ENCODE peak calls at places on chromosomes 2 and 18, in seven cellular contexts. H is Panc1, A is astrocyte of the spinal cord, B is body of pancreas, W is tibial artery, Q is cardiac fibroblast, E is GM12864. L is an unnamed sample.

GRCh38 chr2:136572335-136572734 is 193.0 kb upstream of the THSD7B start:
- DNase-seq in H (no peak), A (no peak), B (peak; percentile 91), W (no peak), Q (no peak), E (no peak), L (no peak)

GRCh38 chr2:112187805-112188596 is 49.8 kb downstream of the FBLN7 start:
- DNase-seq in H (no peak), A (no peak), B (no peak), W (no peak), Q (peak; percentile 18), E (peak; percentile 15), L (peak; percentile 45)

GRCh38 chr2:2014251-2014761 is 270.0 kb upstream of the PXDN start:
- DNase-seq in H (no peak), A (peak; percentile 87), B (no peak), W (peak; percentile 70), Q (peak; percentile 51), E (no peak), L (peak; percentile 43)

GRCh38 chr2:216773072-216773471 is 77.7 kb upstream of the IGFBP5 start:
- DNase-seq in H (no peak), A (no peak), B (peak; percentile 35), W (peak; percentile 86), Q (no peak), E (no peak), L (no peak)

GRCh38 chr18:21191596-21192307 is 50.3 kb upstream of the GREB1L start:
- DNase-seq in H (no peak), A (peak; percentile 39), B (peak; percentile 47), W (peak; percentile 69), Q (peak; percentile 66), E (no peak), L (peak; percentile 67)

GRCh38 chr2:117359266-117359970 is 455.1 kb upstream of the DDX18 start:
- DNase-seq in H (no peak), A (no peak), B (no peak), W (no peak), Q (no peak), E (no peak), L (no peak)

GRCh38 chr2:71006955-71007799 is 12.5 kb upstream of the TEX261 start:
- DNase-seq in H (no peak), A (no peak), B (no peak), W (no peak), Q (no peak), E (no peak), L (no peak)

GRCh38 chr18:49459404-49460171 is 857 bp downstream of the DYM start:
- DNase-seq in H (no peak), A (peak; percentile 2), B (no peak), W (no peak), Q (peak; percentile 15), E (no peak), L (no peak)

GRCh38 chr2:45773909-45774308 is 122.4 kb downstream of the PRKCE start:
- DNase-seq in H (no peak), A (no peak), B (no peak), W (no peak), Q (no peak), E (no peak), L (no peak)

GRCh38 chr2:231941673-231942072 is 15.5 kb upstream of the NPPC start:
- DNase-seq in H (no peak), A (no peak), B (no peak), W (no peak), Q (no peak), E (no peak), L (no peak)

GRCh38 chr2:174841931-174842330 is 77.7 kb upstream of the CHRNA1 start:
- DNase-seq in H (no peak), A (no peak), B (no peak), W (no peak), Q (no peak), E (no peak), L (no peak)

GRCh38 chr2:185137700-185138099 is 539.4 kb downstream of the ZNF804A start:
- DNase-seq in H (no peak), A (no peak), B (no peak), W (no peak), Q (no peak), E (no peak), L (no peak)

GRCh38 chr2:185127412-185127811 is 529.1 kb downstream of the ZNF804A start:
- DNase-seq in H (no peak), A (peak; percentile 64), B (no peak), W (no peak), Q (no peak), E (no peak), L (peak; percentile 1)

GRCh38 chr2:185130685-185131084 is 532.4 kb downstream of the ZNF804A start:
- DNase-seq in H (no peak), A (no peak), B (no peak), W (no peak), Q (no peak), E (no peak), L (no peak)

GRCh38 chr2:185128331-185128730 is 530.0 kb downstream of the ZNF804A start:
- DNase-seq in H (no peak), A (no peak), B (no peak), W (no peak), Q (no peak), E (no peak), L (no peak)

GRCh38 chr2:185132501-185133041 is 534.2 kb downstream of the ZNF804A start:
- DNase-seq in H (no peak), A (no peak), B (no peak), W (no peak), Q (no peak), E (no peak), L (no peak)
- H3K4me3 ChIP-seq in H (no peak overlapping the region), A (no peak overlapping the region), B (no peak overlapping the region), W (no peak overlapping the region), Q (no peak overlapping the region), E (no peak overlapping the region), L (no peak overlapping the region)

GRCh38 chr2:187525164-187525900 is 28.9 kb downstream of the TFPI start:
- DNase-seq in H (no peak), A (no peak), B (no peak), W (no peak), Q (no peak), E (no peak), L (no peak)

GRCh38 chr2:187520121-187520624 is 34.1 kb downstream of the TFPI start:
- DNase-seq in H (no peak), A (no peak), B (no peak), W (no peak), Q (no peak), E (no peak), L (no peak)

GRCh38 chr2:187519419-187520120 is 34.7 kb downstream of the TFPI start:
- DNase-seq in H (no peak), A (no peak), B (no peak), W (no peak), Q (no peak), E (no peak), L (no peak)

GRCh38 chr2:187526776-187527175 is 27.5 kb downstream of the TFPI start:
- DNase-seq in H (no peak), A (no peak), B (no peak), W (no peak), Q (peak; percentile 64), E (no peak), L (peak; percentile 58)

DNA sequence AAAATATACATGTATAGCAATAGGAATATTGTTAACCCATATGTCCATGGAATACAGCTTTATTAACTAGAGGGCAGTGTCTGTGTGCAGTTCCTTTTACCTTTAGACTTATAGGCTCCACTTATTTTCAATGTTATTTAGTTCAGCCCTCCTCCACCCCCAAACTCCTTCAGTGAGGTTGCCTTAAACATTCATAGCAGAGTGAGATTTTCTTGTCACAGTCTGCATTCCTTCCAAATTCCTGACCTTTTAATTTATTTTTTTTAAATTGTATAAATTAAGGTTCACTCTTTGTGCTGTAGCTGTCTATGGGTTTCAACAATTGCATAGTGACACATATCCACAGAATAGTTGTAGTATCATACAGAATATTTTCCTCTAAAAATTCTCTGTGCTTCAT is 30.9 kb downstream of the TFPI start:
- DNase-seq in H (no peak), A (no peak), B (no peak), W (no peak), Q (no peak), E (no peak), L (no peak)
- TF ChIP-seq CTCF in H (no peak), A (no peak), B (no peak), W (no peak), Q (no peak), E (no peak), L (no peak)

DNA sequence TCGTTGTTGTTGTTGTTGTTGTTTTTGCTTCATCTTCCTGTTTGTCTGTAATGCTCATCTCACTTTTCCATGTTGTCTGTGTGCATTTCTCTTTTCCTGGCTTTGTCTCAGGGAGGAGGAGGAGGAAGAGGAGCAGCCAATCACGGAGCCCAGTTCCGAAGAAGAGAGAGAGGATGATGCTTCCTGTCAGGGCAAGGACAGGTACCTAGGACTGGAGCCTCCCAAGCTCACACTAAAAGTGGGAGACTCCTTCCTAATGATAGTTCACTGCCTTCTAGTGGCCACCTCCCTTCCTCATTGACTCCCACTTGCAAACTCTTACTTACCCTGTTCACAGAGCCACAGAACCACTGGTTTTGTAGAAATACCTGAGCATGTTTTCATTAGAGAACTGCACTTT is 179.6 kb downstream of the TPGS2 start:
- DNase-seq in H (no peak), A (no peak), B (no peak), W (no peak), Q (no peak), E (no peak), L (no peak)
- H3K4me3 ChIP-seq in H (no peak overlapping the region), A (no peak overlapping the region), B (no peak overlapping the region), W (no peak overlapping the region), Q (no peak overlapping the region), E (no peak overlapping the region), L (no peak overlapping the region)

DNA sequence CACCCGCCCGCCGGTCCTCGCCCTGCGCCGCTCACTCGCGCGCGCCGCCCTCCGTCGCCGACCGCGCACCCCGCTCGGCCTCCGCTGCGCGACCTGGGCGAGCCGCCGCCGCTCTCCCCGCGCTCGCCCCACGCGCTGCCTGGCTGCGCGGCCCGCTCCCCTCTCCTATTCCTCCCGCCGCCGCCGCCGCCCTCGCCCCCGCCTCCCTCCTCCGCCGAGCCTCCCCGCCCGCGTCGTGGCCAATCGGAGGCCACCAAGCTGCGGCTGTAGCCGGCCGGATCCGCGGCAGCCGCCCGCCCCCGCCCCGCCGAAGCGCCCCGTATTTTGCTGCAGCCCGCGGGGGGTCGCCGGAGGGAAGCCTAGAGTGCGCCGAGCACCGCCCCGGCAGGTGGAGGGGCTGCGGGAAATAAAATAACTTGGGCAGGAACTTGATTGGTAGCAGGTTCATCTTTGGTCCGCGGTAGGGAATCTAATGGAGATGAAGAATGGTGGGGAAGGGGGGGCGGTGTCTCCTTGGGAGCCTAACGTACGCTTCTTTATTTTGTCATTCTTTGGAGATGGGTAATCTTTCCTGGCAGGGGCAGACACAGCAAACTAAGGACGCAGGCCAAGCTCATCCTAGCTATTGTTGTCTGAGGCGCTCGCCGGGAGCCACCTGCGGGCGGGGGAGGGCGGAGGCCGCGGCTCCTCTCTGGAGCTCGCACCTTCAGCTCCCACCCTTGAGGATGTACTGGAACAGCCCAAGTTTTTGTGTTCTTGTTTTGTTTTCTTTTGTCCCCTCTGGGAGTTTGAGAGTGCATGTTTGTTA is 1.1 kb upstream of the CDH2 start:
- DNase-seq in H (no peak), A (peak; percentile 70), B (peak; percentile 48), W (no peak), Q (peak; percentile 57), E (no peak), L (peak; percentile 51)
- TF ChIP-seq CTCF in H (no peak), A (peak; percentile 15), B (no peak), W (no peak), Q (no peak), E (no peak), L (no peak)

GRCh38 chr2:75565523-75566449 is 5.0 kb upstream of the EVA1A start:
- DNase-seq in H (no peak), A (no peak), B (no peak), W (no peak), Q (no peak), E (no peak), L (no peak)
- H3K4me3 ChIP-seq in H (no peak overlapping the region), A (no peak overlapping the region), B (no peak overlapping the region), W (no peak overlapping the region), Q (no peak overlapping the region), E (no peak overlapping the region), L (no peak overlapping the region)

GRCh38 chr2:127197475-127198385 is 22.4 kb downstream of the CYP27C1 start:
- DNase-seq in H (no peak), A (peak; percentile 59), B (peak; percentile 74), W (no peak), Q (peak; percentile 58), E (peak; percentile 21), L (peak; percentile 59)
- TF ChIP-seq CTCF in H (peak; percentile 85), A (peak; percentile 73), B (peak; percentile 16), W (peak; percentile 28), Q (peak; percentile 53), E (peak; percentile 78), L (peak; percentile 56)

L was measured in fibroblast of pulmonary artery.